ENCODE peak calls at places on chromosomes 3 and 15, in four cellular contexts. A is GM12878, D is K562, O is HepG2. P is an unnamed sample.

GRCh38 chr3:105906834-105907233 is 38.0 kb upstream of the CBLB start:
- DNase-seq in A (no peak), D (no peak), O (no peak), P (no peak)

GRCh38 chr15:69146724-69147435 is 13.6 kb upstream of the GLCE start:
- DNase-seq in A (no peak), D (no peak), O (no peak), P (no peak)

GRCh38 chr15:93024293-93024692 is 64.7 kb downstream of the RGMA start:
- DNase-seq in A (no peak), D (no peak), O (no peak), P (no peak)

GRCh38 chr15:63985221-63986184 is 60.8 kb downstream of the DAPK2 start:
- DNase-seq in A (no peak), D (no peak), O (no peak), P (no peak)

GRCh38 chr3:185726254-185726967 is 98.4 kb downstream of the IGF2BP2 start:
- DNase-seq in A (no peak), D (no peak), O (peak), P (no peak)

GRCh38 chr3:112900088-112900487 is 53.4 kb upstream of the CD200R1L start:
- DNase-seq in A (no peak), D (no peak), O (no peak), P (no peak)

GRCh38 chr3:14141602-14142315 is 16.9 kb downstream of the TMEM43 start:
- DNase-seq in A (no peak), D (no peak), O (no peak), P (no peak)

GRCh38 chr15:98914626-98915025 is 93.0 kb downstream of the PGPEP1L start:
- DNase-seq in A (no peak), D (no peak), O (no peak), P (no peak)

GRCh38 chr15:65777053-65777452 is 15.0 kb downstream of the DENND4A start:
- DNase-seq in A (no peak), D (no peak), O (no peak), P (no peak)
- TF ChIP-seq FOXK2 in A (no peak), D (no peak), O (no peak), P (no peak)

GRCh38 chr15:39804026-39804425 is 21.4 kb upstream of the FSIP1 start:
- DNase-seq in A (no peak), D (no peak), O (peak), P (no peak)

GRCh38 chr15:39799552-39800011 is 16.9 kb upstream of the FSIP1 start:
- DNase-seq in A (no peak), D (no peak), O (no peak), P (no peak)

GRCh38 chr15:39798382-39798781 is 15.7 kb upstream of the FSIP1 start:
- DNase-seq in A (no peak), D (no peak), O (no peak), P (no peak)

GRCh38 chr15:39803016-39803415 is 20.4 kb upstream of the FSIP1 start:
- DNase-seq in A (no peak), D (no peak), O (no peak), P (no peak)

GRCh38 chr15:39801641-39802309 is 19.1 kb upstream of the FSIP1 start:
- DNase-seq in A (no peak), D (peak), O (peak), P (peak)
- TF ChIP-seq FOXK2 in A (no peak), D (no peak), O (no peak), P (no peak)

DNA sequence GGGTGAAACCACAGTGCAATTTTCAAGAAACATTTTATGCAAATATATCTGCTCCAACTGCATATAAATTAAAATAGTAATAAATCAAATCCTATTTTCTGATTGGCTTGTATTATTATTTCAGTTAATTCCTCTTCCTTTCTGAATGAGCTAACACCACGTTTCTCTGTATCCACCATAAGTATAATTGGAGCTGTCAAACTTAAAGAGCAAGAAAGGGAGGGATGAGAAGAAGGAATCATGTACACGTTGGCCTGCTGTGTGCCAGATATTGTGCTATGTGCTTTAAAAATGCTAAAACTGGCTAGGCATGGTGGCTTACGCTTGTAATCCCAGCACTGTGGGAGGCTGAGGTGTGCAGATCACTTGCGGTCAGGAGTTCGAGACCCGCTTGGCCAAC is 180.0 kb downstream of the MAGI1 start:
- DNase-seq in A (no peak), D (no peak), O (no peak), P (no peak)
- TF ChIP-seq FOXK2 in A (no peak), D (no peak), O (no peak), P (no peak)

DNA sequence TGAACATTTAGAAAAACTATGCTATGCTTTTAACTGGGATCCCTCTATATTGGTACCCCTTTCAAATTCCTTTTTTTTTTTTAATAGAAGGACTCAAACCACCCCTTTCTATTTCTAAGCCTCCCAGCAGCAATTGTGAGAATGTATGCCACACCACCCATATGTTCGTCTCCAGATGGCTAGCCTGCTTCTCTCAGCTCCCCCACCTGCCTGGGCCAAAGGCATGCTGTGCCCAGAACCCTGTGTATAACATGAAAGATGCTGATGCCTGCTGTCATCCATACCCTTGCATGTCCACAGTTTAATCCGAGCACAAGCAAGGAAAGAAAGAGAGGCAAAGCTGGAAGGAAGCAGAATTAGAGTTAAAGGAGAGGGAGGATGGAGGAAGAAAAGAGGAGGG is 159.5 kb upstream of the CNTN6 start:
- DNase-seq in A (no peak), D (no peak), O (no peak), P (no peak)
- TF ChIP-seq FOXK2 in A (no peak), D (no peak), O (no peak), P (no peak)

GRCh38 chr3:170560717-170561382 is 25.0 kb downstream of the SLC7A14 start:
- DNase-seq in A (no peak), D (no peak), O (no peak), P (no peak)
- TF ChIP-seq FOXK2 in A (no peak), D (no peak), O (no peak), P (no peak)

DNA sequence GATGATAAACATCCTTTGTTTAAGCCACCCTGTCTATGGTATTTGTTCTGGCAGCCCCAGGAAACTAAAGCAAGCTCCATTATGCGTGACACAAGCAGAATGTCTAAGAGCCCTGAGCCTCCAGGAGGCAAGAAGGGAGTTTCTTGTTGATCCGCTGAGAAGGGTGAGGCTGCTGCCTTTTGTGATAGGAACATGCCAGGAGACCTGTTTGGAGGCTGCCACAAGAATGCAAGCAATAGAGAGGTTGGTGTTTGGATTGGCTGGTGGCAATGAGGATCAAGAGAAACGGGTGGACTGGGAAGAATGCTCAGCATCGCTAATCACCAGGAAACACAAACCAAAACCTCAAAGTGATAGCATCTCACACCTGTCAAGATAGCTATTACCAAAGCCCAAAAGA is 104.8 kb downstream of the ASB7 start:
- DNase-seq in A (no peak), D (no peak), O (no peak), P (no peak)
- TF ChIP-seq FOXK2 in A (no peak), D (no peak), O (no peak), P (no peak)

GRCh38 chr15:90042766-90043525 is 41.8 kb downstream of the ZNF710 start:
- DNase-seq in A (no peak), D (no peak), O (no peak), P (no peak)
- TF ChIP-seq FOXK2 in A (no peak), D (no peak), O (no peak), P (no peak)

GRCh38 chr3:170357920-170358854 is 672 bp downstream of the SKIL start:
- DNase-seq in A (no peak), D (peak), O (peak), P (peak)
- TF ChIP-seq FOXK2 in A (no peak), D (no peak), O (no peak), P (no peak)

GRCh38 chr3:12237912-12238650 is 50.8 kb upstream of the PPARG start:
- DNase-seq in A (no peak), D (no peak), O (no peak), P (no peak)
- TF ChIP-seq FOXK2 in A (no peak), D (no peak), O (no peak), P (no peak)